ENCODE peak calls at places on chromosomes 13 and 19, in four cellular contexts. J is PC-3, Q is uterus, O is IMR-90. B is an unnamed sample.
A peak's percentile ranks its signal among the peaks of the same experiment; 100 is the strongest.

GRCh38 chr13:91286317-91286716 is 61.2 kb upstream of the MIR17HG start:
- DNase-seq in J (no peak), O (no peak), Q (no peak), B (no peak)

GRCh38 chr13:111632906-111633305 is 312.5 kb downstream of the TEX29 start:
- DNase-seq in J (no peak), Q (no peak), O (no peak), B (no peak)

GRCh38 chr19:23996549-23996948 is 81.9 kb downstream of the ZNF726 start:
- DNase-seq in Q (no peak), O (no peak), J (peak; percentile 20), B (no peak)

GRCh38 chr19:13597625-13598024 is 91.3 kb upstream of the CACNA1A start:
- DNase-seq in J (peak; percentile 83), Q (peak; percentile 33), O (peak; percentile 74), B (peak; percentile 48)

GRCh38 chr13:111625526-111626315 is 305.3 kb downstream of the TEX29 start:
- DNase-seq in J (no peak), Q (no peak), O (no peak), B (no peak)

GRCh38 chr13:31722684-31723083 is 16.6 kb upstream of the RXFP2 start:
- DNase-seq in O (no peak), Q (no peak), J (no peak), B (no peak)

GRCh38 chr19:5143471-5144411 is 174.8 kb downstream of the KDM4B start:
- DNase-seq in J (no peak), Q (no peak), O (no peak), B (no peak)

GRCh38 chr13:102400619-102401125 is 1.2 kb downstream of the FGF14 start:
- DNase-seq in J (no peak), O (no peak), Q (peak; percentile 17), B (no peak)

GRCh38 chr13:25253702-25254101 is 33.6 kb downstream of the MTMR6 start:
- DNase-seq in Q (no peak), J (peak; percentile 77), O (no peak), B (peak; percentile 36)

GRCh38 chr19:51354742-51355148 is 11.4 kb downstream of the ETFB start:
- DNase-seq in J (no peak), Q (no peak), O (peak; percentile 19), B (no peak)

GRCh38 chr13:93180376-93180966 is 46.1 kb upstream of the GPC6 start:
- DNase-seq in O (peak; percentile 52), J (no peak), Q (no peak), B (no peak)

GRCh38 chr19:48480151-48480475 is 10.9 kb downstream of the CYTH2 start:
- DNase-seq in J (no peak), Q (peak; percentile 73), O (no peak), B (peak; percentile 45)

GRCh38 chr19:8366961-8367326 is 3.0 kb downstream of the ANGPTL4 start:
- DNase-seq in Q (peak; percentile 59), J (no peak), O (no peak), B (no peak)

DNA sequence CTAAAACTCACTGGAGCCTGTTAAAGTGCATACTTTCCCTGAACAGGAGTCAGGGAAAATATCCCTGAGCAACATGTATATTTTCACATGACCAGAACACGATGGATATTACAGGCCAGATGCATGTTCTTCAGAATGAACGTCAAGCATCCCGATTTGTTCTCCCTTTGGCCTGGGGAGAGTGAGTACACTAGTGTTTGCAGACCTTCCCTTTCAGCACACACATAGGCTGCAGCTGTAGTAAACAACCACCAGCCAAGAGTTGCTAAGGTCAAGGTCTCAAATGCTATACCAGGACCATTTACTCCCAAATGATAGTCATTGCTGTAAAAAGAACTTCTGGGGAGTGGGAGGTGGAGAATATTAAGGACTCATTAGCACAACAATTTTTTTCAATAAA is 3.0 kb downstream of the KLF12 start:
- DNase-seq in Q (no peak), J (no peak), O (no peak), B (no peak)
- H3K4me1 ChIP-seq in Q (no peaks in the 10 kb centered on the region), J (peaks cover 36% of the 10 kb centered on the region), O (peaks cover 15% of the 10 kb centered on the region), B (no peaks in the 10 kb centered on the region)

GRCh38 chr13:114055766-114056165 is 76.7 kb downstream of the RASA3 start:
- DNase-seq in O (no peak), J (no peak), Q (no peak), B (no peak)
- H3K27ac ChIP-seq in O (no peak overlapping the region), J (no peak overlapping the region), Q (no peak overlapping the region), B (no peak overlapping the region)

GRCh38 chr19:49881672-49882394 is 4.3 kb downstream of the TBC1D17 start:
- DNase-seq in O (no peak), Q (no peak), J (peak; percentile 20), B (peak; percentile 22)
- H3K4me1 ChIP-seq in O (peaks cover 4% of the 10 kb centered on the region), Q (peaks cover 7% of the 10 kb centered on the region), J (peaks cover 25% of the 10 kb centered on the region), B (peaks cover 4% of the 10 kb centered on the region)

DNA sequence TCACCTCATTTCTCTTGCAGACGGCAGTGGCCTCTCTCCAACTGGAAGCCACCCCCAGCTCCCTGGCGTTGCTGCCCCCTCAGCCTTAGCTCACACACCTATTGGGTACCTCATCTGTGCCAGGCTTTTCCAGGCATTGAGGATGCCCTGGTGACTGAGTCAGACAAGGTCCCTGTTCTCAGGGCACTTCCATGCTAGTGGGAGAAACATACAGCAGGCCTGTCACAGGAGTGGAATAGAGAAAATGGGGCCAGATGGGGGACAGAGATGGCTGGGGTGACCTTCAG is 33.9 kb downstream of the CAPN12 start:
- DNase-seq in J (no peak), O (no peak), Q (no peak), B (no peak)
- H3K27ac ChIP-seq in J (no peak overlapping the region), O (peak overlapping the region; percentile 63), Q (peak overlapping the region; percentile 78), B (no peak overlapping the region)

B was measured in colonic mucosa.